ENCODE peak calls at places on chromosomes 11 and 22, in six cellular contexts. V is retinal pigment epithelial cell, Z is NB4, M is pancreas, B is body of pancreas, S is RWPE1. E is an unnamed sample.

GRCh38 chr22:40256501-40256900 is 78.8 kb downstream of the TNRC6B start:
- DNase-seq in V (no peak), Z (no peak), M (no peak), B (no peak), S (no peak), E (no peak)

GRCh38 chr11:105821366-105821765 is 200.7 kb downstream of the MSANTD4 start:
- DNase-seq in V (peak; percentile 12), Z (no peak), M (no peak), B (no peak), S (no peak), E (no peak)

GRCh38 chr22:20055654-20056053 is 24.4 kb upstream of the DGCR8 start:
- DNase-seq in V (no peak), Z (no peak), M (no peak), B (no peak), S (no peak), E (no peak)

GRCh38 chr11:83836883-83837654 is 550.9 kb upstream of the CCDC90B start:
- DNase-seq in V (peak; percentile 7), Z (peak; percentile 63), M (no peak), B (peak; percentile 43), S (peak; percentile 59), E (peak; percentile 30)

GRCh38 chr22:40451230-40451629 is 80.8 kb downstream of the SGSM3 start:
- DNase-seq in V (no peak), Z (no peak), M (no peak), B (no peak), S (no peak), E (no peak)

GRCh38 chr11:103903005-103903404 is 133.4 kb upstream of the DDI1 start:
- DNase-seq in V (no peak), Z (no peak), M (no peak), B (no peak), S (no peak), E (no peak)

GRCh38 chr22:48091656-48092223 is 1329.3 kb downstream of the TBC1D22A start:
- DNase-seq in V (no peak), Z (no peak), M (no peak), B (no peak), S (no peak), E (no peak)

GRCh38 chr11:2750601-2751522 is 51.1 kb upstream of the KCNQ1OT1 start:
- DNase-seq in V (no peak), Z (no peak), M (peak; percentile 75), B (no peak), S (no peak), E (no peak)

GRCh38 chr11:73969991-73970800 is 12.4 kb downstream of the UCP2 start:
- DNase-seq in V (no peak), Z (peak; percentile 30), M (peak; percentile 43), B (no peak), S (no peak), E (no peak)

GRCh38 chr11:119421941-119422504 is 949 bp downstream of the THY1 start:
- DNase-seq in V (no peak), Z (no peak), M (no peak), B (no peak), S (no peak), E (no peak)

GRCh38 chr22:46078241-46079092 is 71.9 kb upstream of the PPARA start:
- DNase-seq in V (no peak), Z (no peak), M (peak; percentile 88), B (peak; percentile 84), S (peak; percentile 72), E (no peak)

GRCh38 chr11:65204646-65205601 is 23.2 kb downstream of the CAPN1 start:
- DNase-seq in V (no peak), Z (peak; percentile 77), M (peak; percentile 73), B (no peak), S (no peak), E (peak; percentile 86)

GRCh38 chr11:899724-900123 is 10.9 kb downstream of the CHID1 start:
- DNase-seq in V (no peak), Z (no peak), M (no peak), B (no peak), S (no peak), E (no peak)

GRCh38 chr11:111422494-111423249 is 43.6 kb upstream of the POU2AF1 start:
- DNase-seq in V (no peak), Z (peak; percentile 73), M (peak; percentile 81), B (peak; percentile 73), S (no peak), E (no peak)

GRCh38 chr11:18452927-18453326 is 2.7 kb upstream of the LDHAL6A start:
- DNase-seq in V (peak; percentile 4), Z (no peak), M (no peak), B (no peak), S (peak; percentile 10), E (no peak)

GRCh38 chr11:11072067-11072466 is 214.2 kb upstream of the ZBED5 start:
- DNase-seq in V (no peak), Z (no peak), M (no peak), B (no peak), S (peak; percentile 84), E (no peak)

GRCh38 chr11:113778111-113778910 is 1.3 kb upstream of the CLDN25 start:
- DNase-seq in V (peak; percentile 67), Z (peak; percentile 7), M (no peak), B (peak; percentile 51), S (peak; percentile 85), E (no peak)

GRCh38 chr11:9208726-9209501 is 56.2 kb downstream of the DENND5A start:
- DNase-seq in V (no peak), Z (no peak), M (no peak), B (no peak), S (no peak), E (no peak)

GRCh38 chr11:83409891-83410290 is 123.7 kb upstream of the CCDC90B start:
- DNase-seq in V (no peak), Z (no peak), M (no peak), B (peak; percentile 63), S (no peak), E (no peak)

GRCh38 chr11:288328-289144 is at the start of gene PGGHG:
- DNase-seq in V (no peak), Z (peak; percentile 73), M (peak; percentile 92), B (peak; percentile 83), S (peak; percentile 62), E (peak; percentile 71)

GRCh38 chr11:59144096-59144495 is 1.4 kb downstream of the FAM111A start:
- DNase-seq in V (no peak), Z (peak; percentile 30), M (no peak), B (no peak), S (no peak), E (no peak)

DNA sequence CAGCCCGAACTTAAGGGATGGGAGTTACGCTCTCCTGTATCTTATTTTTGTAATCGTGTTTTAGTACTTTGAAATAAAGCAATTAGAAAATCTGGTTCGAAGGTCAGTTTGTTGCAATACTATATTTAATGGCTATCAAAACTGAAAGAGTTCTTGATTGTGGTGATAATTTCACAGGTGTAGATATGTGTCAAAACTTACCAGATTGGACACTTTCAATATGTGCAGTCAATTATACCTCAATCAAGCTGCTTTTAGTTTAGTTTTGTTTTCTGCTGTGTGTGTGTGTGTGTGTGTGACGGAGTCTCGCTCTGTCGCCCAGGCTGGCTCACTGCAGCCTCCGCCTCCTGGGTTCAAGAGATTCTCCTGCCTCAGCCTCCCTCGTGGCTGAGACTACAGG is 10.7 kb upstream of the ST14 start:
- DNase-seq in V (no peak), Z (no peak), M (peak; percentile 5), B (no peak), S (no peak), E (no peak)
- TF ChIP-seq CTCF in V (no peak), Z (no peak), M (no peak), B (no peak), S (no peak), E (no peak)

DNA sequence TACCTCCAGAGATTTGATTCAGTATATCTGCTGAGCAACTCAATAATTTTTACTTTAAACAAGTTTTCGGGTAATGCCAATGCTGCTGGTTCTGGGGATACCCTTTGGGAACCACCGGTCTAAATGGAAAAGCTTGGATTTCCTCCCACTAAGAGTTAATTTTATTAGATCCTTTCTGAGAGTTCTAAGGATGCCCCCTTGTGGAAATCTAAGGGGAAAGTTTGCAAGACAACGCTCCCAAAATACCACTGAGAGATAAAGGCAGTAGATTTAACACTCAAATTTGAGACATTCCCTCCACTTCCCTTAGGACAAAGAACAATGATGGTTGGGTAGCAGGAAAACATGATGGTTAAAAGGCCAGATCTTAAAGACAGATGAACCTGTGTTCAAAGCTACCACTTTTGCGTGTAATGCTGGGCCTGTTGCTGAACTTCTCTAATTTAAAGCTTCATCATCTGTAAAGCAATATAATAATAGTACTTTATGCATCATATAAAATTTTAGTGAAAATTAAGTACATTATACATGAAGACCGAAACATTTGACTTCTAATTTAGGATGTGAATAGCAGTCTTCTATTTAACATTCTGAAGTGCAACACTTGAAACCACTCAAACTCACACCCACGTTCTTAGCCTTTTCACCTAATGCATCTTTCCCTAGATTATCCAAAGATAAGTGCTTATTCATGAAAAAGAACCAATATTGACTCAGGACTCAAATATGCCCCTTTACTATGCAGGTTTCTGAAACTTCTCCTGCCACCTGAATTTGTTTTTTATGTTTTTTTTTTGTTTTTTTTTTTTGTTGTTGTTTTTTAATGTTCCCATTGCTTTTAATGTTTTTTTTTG is 110.1 kb upstream of the LUZP2 start:
- DNase-seq in V (no peak), Z (peak; percentile 18), M (no peak), B (no peak), S (peak; percentile 3), E (no peak)
- TF ChIP-seq CTCF in V (peak; percentile 51), Z (peak; percentile 19), M (no peak), B (peak; percentile 48), S (no peak), E (peak; percentile 52)

DNA sequence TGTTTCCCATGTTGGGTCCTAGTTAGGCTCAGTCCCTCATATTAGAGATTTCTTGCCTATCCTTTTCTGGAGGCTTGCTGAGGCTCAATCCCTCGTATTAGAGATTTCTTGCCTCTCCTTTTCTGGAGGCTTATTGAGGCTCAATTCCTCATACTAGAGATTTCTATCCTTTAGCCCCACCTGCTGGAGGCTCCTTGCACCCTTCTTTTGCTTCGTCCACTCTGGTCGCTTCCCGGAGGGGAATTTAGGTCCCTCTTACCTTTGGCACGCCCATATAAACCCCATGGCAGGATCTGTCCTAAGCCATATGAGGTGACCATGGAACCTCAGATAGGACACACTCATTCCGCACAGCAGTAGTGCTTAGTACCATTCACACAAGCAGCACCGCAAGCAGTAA is 15.9 kb downstream of the CYP2D6 start:
- DNase-seq in V (no peak), Z (peak; percentile 42), M (no peak), B (peak; percentile 53), S (no peak), E (no peak)
- TF ChIP-seq CTCF in V (peak; percentile 46), Z (peak; percentile 36), M (peak; percentile 14), B (peak; percentile 51), S (no peak), E (peak; percentile 38)

DNA sequence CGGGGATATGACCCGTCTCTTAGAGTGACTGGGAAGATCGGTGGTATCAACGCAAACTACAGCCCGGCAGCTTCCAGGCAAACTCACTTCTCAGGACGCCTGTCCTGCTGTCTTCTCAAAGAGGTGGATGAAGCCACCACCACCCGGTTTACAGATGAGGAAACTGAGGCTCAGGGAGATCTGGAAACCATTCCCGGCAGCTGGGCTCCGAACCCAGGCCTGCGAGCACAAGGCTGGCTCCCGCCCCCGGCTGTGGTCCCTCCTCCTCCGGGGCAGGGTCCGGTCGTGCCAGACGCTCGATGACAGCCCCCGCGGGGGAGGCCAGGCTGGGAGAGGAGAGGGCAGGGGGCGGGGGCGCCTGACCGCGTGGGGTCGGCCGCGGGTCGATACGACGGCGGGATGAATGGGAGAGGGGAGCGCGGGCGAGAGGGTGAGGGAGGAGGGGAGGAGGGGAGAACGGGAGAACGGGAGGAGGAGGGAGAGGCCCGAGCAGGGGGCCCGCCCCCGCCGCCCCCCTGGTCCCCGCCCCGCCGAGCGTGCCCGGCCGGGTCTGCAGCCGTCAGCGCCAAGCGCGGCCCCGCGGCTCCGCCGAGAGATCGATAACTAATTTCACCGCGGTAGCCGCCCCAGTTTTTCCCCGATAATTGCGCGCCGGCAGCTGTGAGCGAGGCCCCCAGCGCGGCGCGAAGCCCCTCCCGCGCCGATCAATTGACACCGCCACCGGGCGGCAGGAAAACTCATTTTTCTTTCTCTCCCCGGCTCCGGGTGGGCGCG is 14.0 kb downstream of the IGLL1 start:
- DNase-seq in V (no peak), Z (no peak), M (peak; percentile 69), B (peak; percentile 22), S (no peak), E (peak; percentile 67)
- TF ChIP-seq CTCF in V (no peak), Z (no peak), M (no peak), B (no peak), S (no peak), E (no peak)

E was measured in D721Med.